ENCODE peak calls at places on chromosome 2, in four cellular contexts. B is cardiac muscle cell, S is body of pancreas, A is natural killer cell. E is an unnamed sample.

GRCh38 chr2:25250331-25251031 is 82.1 kb upstream of the POMC start:
- DNase-seq in B (peak; percentile 23), S (no peak), A (no peak), E (no peak)

GRCh38 chr2:227617316-227618250 is at the start of gene SCYGR4:
- DNase-seq in B (no peak), S (no peak), A (no peak), E (no peak)

GRCh38 chr2:177165731-177166711 is 46.6 kb upstream of the HNRNPA3 start:
- DNase-seq in B (no peak), S (peak; percentile 43), A (no peak), E (no peak)

GRCh38 chr2:218860950-218861381 is 1.4 kb downstream of the WNT6 start:
- DNase-seq in B (peak; percentile 93), S (no peak), A (peak; percentile 13), E (peak; percentile 32)

GRCh38 chr2:182573553-182573952 is 142.5 kb upstream of the DNAJC10 start:
- DNase-seq in B (no peak), S (no peak), A (no peak), E (no peak)

GRCh38 chr2:26807788-26808460 is 22.1 kb downstream of the CENPA start:
- DNase-seq in B (no peak), S (no peak), A (no peak), E (no peak)

GRCh38 chr2:230828272-230828961 is 36.3 kb upstream of the ITM2C start:
- DNase-seq in B (no peak), S (no peak), A (no peak), E (no peak)

GRCh38 chr2:169462896-169463695 is 16.2 kb upstream of the BBS5 start:
- DNase-seq in B (no peak), S (no peak), A (no peak), E (no peak)

GRCh38 chr2:166727105-166727504 is 161.2 kb upstream of the XIRP2 start:
- DNase-seq in B (no peak), S (no peak), A (no peak), E (no peak)

GRCh38 chr2:118539290-118539689 is 308.2 kb downstream of the EN1 start:
- DNase-seq in B (peak; percentile 52), S (peak; percentile 43), A (no peak), E (no peak)

GRCh38 chr2:35428548-35428947 is 927.0 kb upstream of the CRIM1 start:
- DNase-seq in B (peak; percentile 63), S (peak; percentile 19), A (no peak), E (no peak)

GRCh38 chr2:48600917-48601316 is 16.7 kb upstream of the GTF2A1L start:
- DNase-seq in B (no peak), S (no peak), A (no peak), E (no peak)

GRCh38 chr2:224206816-224207215 is 167.7 kb upstream of the SERPINE2 start:
- DNase-seq in B (no peak), S (no peak), A (no peak), E (no peak)

GRCh38 chr2:226756131-226756530 is 43.5 kb downstream of the IRS1 start:
- DNase-seq in B (no peak), S (no peak), A (no peak), E (no peak)

GRCh38 chr2:130744287-130745117 is 10.8 kb upstream of the AMER3 start:
- DNase-seq in B (peak; percentile 90), S (peak; percentile 40), A (no peak), E (no peak)

GRCh38 chr2:203664029-203664755 is 42.2 kb upstream of the CD28 start:
- DNase-seq in B (no peak), S (no peak), A (no peak), E (no peak)

GRCh38 chr2:114661926-114662670 is 219.7 kb downstream of the DPP10 start:
- DNase-seq in B (peak; percentile 22), S (peak; percentile 12), A (no peak), E (no peak)

GRCh38 chr2:224038049-224038829 is 847 bp downstream of the SERPINE2 start:
- DNase-seq in B (peak; percentile 71), S (peak; percentile 20), A (peak; percentile 40), E (no peak)

GRCh38 chr2:73896362-73897239 is 3.8 kb downstream of the ACTG2 start:
- DNase-seq in B (no peak), S (peak; percentile 23), A (peak; percentile 25), E (no peak)

GRCh38 chr2:21072477-21073242 is 28.8 kb upstream of the APOB start:
- DNase-seq in B (no peak), S (no peak), A (no peak), E (no peak)
- TF ChIP-seq CTCF in B (no peak), S (no peak), A (no peak), E (no peak)

DNA sequence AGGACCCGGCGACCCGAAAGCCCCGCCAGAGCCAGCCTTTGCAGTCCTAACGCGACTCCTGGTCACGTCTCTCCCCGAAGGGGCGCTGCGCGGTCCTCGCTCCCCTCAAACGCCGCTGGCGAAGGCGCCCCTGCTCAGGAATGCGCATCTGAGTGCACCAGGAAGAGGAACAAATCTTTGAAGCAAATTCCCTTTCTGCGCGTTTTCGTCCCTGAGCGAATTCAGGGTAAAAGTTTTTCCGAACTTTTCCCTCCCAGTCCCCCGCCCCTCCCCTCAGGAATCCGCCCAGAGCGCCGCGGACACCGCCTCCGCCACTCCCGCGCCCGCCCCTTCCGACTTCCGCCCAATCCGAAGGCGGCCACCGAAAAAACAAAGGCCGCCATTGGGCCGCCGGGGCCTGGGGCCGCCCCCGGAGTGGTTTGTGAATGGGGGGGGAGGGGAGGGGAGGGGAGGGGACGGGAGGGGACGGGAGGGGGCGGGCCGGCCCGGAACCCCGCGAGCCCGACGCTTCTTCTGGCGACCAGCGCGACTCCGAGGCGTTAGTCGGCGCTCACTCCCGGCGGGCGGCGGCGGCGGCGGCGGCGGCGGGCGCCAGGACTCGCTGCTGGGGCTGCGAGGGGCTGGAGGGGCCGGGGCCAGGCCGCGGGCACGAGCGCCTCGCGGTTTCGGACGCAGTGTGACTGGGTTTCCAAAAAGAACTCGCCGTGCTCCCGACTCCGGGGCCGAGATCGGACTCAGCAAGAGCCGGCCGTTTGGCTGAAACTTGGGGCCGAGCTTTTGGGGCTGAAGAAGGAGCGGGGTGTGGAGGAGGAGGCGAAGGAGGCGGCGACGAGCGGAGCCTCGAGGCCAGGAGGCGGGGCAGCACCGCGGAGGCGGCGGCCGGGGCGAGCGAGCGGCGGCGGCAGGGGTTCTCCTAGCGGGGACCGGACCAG is at the start of gene FZD7:
- DNase-seq in B (peak; percentile 95), S (peak; percentile 90), A (peak; percentile 78), E (peak; percentile 72)
- TF ChIP-seq CTCF in B (peak; percentile 30), S (no peak), A (no peak), E (no peak)

DNA sequence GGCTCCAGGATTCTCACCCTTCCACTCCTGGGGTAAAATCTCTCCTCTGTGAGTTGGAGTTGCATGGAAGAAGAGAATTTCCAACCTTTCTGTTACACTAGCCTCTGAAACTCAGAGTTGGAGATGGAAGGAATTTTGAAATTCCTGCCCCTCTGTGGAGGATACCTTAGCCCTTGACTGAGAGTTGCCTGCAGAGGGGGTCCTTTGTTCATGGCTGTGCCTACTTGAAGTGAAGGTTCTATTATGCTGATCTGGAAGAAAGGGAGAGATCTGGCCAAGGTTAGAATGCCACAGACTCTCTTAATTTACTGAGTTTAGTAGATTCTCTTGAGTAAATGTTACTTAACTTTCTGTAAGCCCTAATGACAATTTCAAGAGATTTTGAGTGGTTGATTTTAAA is 626.6 kb upstream of the GYPC start:
- DNase-seq in B (peak; percentile 13), S (no peak), A (no peak), E (no peak)
- TF ChIP-seq CTCF in B (no peak), S (no peak), A (no peak), E (no peak)

DNA sequence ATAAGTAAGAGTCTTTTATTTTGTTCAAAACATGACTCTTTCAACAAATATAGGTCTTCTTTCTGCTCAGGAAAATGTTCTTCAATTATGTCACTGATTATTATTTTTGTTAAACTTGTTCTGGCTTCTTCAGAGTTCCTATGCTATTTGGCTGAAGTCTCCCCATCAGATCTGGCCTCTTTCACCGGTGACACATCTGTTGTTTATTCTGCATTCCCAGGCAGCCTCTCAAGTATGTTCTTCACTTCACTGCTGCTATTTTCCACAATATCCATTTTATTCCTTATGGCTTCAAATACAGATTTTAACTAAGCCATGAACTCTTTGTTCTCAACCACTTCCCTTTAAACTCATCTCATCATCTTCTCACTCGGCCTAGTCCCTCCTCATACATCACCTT is 45.7 kb downstream of the HDAC4 start:
- DNase-seq in B (no peak), S (no peak), A (no peak), E (no peak)
- TF ChIP-seq CTCF in B (no peak), S (no peak), A (no peak), E (no peak)

GRCh38 chr2:71327916-71328315 is 3.7 kb upstream of the ZNF638 start:
- DNase-seq in B (no peak), S (no peak), A (no peak), E (no peak)

GRCh38 chr2:71330155-71330554 is 1.4 kb upstream of the ZNF638 start:
- DNase-seq in B (no peak), S (no peak), A (no peak), E (no peak)

GRCh38 chr2:71331581-71332412 is at the start of gene ZNF638:
- DNase-seq in B (peak; percentile 98), S (peak; percentile 95), A (peak; percentile 88), E (peak; percentile 89)

GRCh38 chr2:71332413-71332866 is 858 bp downstream of the ZNF638 start:
- DNase-seq in B (no peak), S (no peak), A (no peak), E (no peak)

DNA sequence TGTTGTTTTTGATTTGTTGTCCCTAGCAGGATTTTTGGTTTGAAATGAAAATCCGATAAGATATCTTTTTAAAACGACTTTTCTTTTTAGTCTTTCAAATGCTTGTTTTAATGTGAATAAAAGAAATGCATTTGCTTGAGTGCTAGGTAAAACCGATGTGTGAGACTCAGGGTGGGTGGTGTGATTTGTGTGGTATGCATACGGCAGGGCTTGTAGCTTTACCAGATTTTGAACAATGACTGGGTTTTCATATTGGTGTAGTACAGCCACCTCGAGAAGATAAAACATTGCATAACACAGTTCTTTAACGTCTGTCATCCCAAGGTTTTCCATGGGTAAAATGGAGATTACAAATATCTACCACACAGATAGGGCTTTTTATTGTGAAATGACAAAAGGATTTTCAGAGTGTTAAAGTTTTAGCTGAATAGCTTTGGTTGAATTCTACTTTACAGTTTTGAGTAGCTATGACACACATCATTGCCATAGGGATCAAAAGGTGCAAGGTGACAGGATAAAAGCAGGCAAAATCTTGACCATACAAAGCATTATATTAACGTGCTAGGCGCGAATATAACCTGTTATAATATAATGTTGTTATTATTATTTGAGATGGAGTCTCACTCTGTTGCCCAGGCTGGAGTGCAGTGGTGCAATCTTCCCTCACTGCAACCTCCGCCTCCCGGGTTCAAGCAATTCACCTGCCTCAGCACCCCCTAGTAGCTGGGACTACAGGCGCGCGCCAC is 824 bp upstream of the ZNF638 start:
- DNase-seq in B (no peak), S (no peak), A (no peak), E (no peak)
- TF ChIP-seq CTCF in B (no peak), S (no peak), A (no peak), E (no peak)

DNA sequence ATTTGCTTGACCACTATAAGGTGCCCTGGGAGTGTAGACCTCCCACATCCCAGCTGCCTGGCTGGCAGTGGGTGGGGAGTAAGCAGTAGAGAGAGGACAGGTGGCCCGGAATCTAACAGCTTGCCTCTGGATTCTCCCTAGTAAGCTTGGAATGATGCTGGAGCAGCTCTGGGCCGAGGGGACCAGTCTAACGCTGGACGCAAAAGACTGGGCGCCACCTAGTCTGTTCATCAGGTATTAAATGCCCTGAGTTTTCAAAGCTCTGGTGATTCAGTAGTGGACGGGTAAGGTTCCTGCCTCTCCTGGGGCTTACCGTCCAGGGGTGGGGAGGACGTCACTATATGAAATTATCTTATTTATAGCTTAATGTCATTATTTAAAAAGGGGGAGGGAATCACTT is 648 bp upstream of the LYPD6B start:
- DNase-seq in B (peak; percentile 44), S (peak; percentile 46), A (no peak), E (no peak)
- TF ChIP-seq CTCF in B (no peak), S (peak; percentile 9), A (no peak), E (no peak)

GRCh38 chr2:221049950-221050349 is 522.2 kb downstream of the EPHA4 start:
- DNase-seq in B (no peak), S (no peak), A (no peak), E (no peak)

GRCh38 chr2:221051162-221051561 is 520.9 kb downstream of the EPHA4 start:
- DNase-seq in B (no peak), S (no peak), A (no peak), E (no peak)
- TF ChIP-seq CTCF in B (no peak), S (no peak), A (no peak), E (no peak)

E was measured in CD14-positive monocyte.